ENCODE peak calls at places on chromosomes 11 and 22, in six cellular contexts. K is K562, X is A549, U is GM12878, H is HepG2, D is endothelial cell of umbilical vein. A is an unnamed sample.

GRCh38 chr11:66509131-66509561 is 1.3 kb upstream of the BBS1 start:
- DNase-seq in K (no peak), X (no peak), U (no peak), H (peak), D (no peak), A (no peak)

GRCh38 chr11:8715501-8715900 is 32.9 kb downstream of the RPL27A start:
- DNase-seq in K (no peak), X (no peak), U (no peak), H (no peak), D (no peak), A (peak)

GRCh38 chr11:97367406-97368083 is 977.7 kb downstream of the JRKL start:
- DNase-seq in K (no peak), X (no peak), U (no peak), H (no peak), D (no peak), A (no peak)

GRCh38 chr22:39013923-39014722 is at the start of gene APOBEC3C:
- DNase-seq in K (peak), X (peak), U (peak), H (peak), D (peak), A (peak)

GRCh38 chr11:50214376-50214775 is 181.7 kb downstream of the OR4C45 start:
- DNase-seq in K (no peak), X (no peak), U (no peak), H (no peak), D (no peak), A (no peak)

GRCh38 chr11:36130401-36130800 is 158.8 kb downstream of the COMMD9 start:
- DNase-seq in K (peak), X (no peak), U (no peak), H (no peak), D (no peak), A (peak)

GRCh38 chr11:108223449-108224149 is 732 bp downstream of the ATM start:
- DNase-seq in K (peak), X (no peak), U (no peak), H (no peak), D (no peak), A (peak)

GRCh38 chr11:10117709-10118341 is 176.2 kb downstream of the SBF2 start:
- DNase-seq in K (no peak), X (no peak), U (no peak), H (peak), D (peak), A (no peak)

GRCh38 chr11:62544521-62545436 is 1.8 kb downstream of the AHNAK start:
- DNase-seq in K (peak), X (peak), U (no peak), H (no peak), D (peak), A (peak)
- TF ChIP-seq MYC in K (peak), X (no peak), U (no peak), H (no peak), D (no peak), A (no peak)

GRCh38 chr11:123086315-123086714 is 24.4 kb upstream of the HSPA8 start:
- DNase-seq in K (no peak), X (no peak), U (no peak), H (no peak), D (no peak), A (no peak)

GRCh38 chr11:123084454-123084853 is 22.5 kb upstream of the HSPA8 start:
- DNase-seq in K (no peak), X (no peak), U (no peak), H (no peak), D (no peak), A (no peak)

GRCh38 chr11:123082977-123083376 is 21.0 kb upstream of the HSPA8 start:
- DNase-seq in K (no peak), X (no peak), U (no peak), H (no peak), D (no peak), A (no peak)

GRCh38 chr11:123085497-123085896 is 23.6 kb upstream of the HSPA8 start:
- DNase-seq in K (no peak), X (no peak), U (no peak), H (no peak), D (no peak), A (no peak)

GRCh38 chr11:123083623-123084029 is 21.7 kb upstream of the HSPA8 start:
- DNase-seq in K (peak), X (peak), U (no peak), H (peak), D (peak), A (peak)
- TF ChIP-seq MYC in K (no peak), X (no peak), U (no peak), H (no peak), D (no peak), A (no peak)

GRCh38 chr22:37484115-37485005 is 1.8 kb downstream of the MFNG start:
- DNase-seq in K (no peak), X (no peak), U (peak), H (no peak), D (peak), A (no peak)
- TF ChIP-seq MYC in K (no peak), X (no peak), U (peak), H (no peak), D (peak), A (no peak)

DNA sequence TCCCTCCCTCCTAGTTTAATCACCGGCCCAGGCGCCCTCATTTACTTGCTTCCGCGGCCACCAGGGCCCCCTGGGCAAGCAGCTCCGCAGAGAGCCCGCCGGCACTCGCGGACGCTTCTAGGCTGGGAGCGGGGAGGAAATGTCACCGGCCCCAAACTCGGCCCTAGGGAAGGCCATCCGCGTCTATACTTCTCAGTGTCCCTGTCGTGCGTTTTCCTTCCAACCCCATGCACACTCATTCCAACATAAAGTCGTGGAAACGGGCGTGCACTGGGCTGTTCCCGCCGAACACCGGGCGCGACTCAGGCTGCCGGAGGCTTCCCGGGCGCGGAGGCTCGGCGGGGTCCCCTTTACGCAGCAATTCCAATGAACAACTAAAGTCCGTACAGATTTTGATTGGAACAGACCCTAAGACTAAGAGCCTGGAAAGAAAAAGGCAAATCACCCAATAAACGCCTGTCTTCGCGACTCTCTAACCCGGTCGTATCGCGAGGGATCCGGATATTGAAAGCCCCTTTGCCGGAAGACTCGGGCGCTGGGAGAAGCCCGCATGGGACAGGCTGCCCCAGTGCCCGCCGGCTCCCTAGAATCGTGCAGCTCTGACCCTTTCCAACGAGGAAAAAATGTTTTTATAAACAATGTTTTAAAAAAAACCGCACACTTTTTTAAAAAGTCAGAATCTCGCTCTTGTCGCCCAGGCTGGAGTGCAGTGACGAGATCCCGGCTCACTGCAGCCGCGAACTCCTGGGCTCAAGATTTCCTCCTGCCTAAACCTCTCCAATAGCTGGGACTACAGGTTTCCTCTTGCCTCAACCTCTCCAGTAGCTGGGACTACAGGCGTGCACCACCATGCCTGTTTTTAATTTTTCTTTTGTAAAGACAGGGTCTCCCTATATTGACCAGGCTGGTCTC is 1.3 kb upstream of the BARX2 start:
- DNase-seq in K (no peak), X (peak), U (no peak), H (no peak), D (no peak), A (no peak)
- TF ChIP-seq MYC in K (no peak), X (no peak), U (no peak), H (no peak), D (no peak), A (no peak)

GRCh38 chr11:112320668-112321067 is 60.0 kb upstream of the PLET1 start:
- DNase-seq in K (peak), X (no peak), U (no peak), H (peak), D (peak), A (no peak)

GRCh38 chr11:112321521-112322172 is 61.0 kb upstream of the PLET1 start:
- DNase-seq in K (no peak), X (peak), U (peak), H (peak), D (no peak), A (peak)

GRCh38 chr11:112318661-112319060 is 58.0 kb upstream of the PLET1 start:
- DNase-seq in K (no peak), X (no peak), U (no peak), H (no peak), D (no peak), A (no peak)

GRCh38 chr11:112318193-112318592 is 57.5 kb upstream of the PLET1 start:
- DNase-seq in K (peak), X (peak), U (no peak), H (no peak), D (peak), A (no peak)

DNA sequence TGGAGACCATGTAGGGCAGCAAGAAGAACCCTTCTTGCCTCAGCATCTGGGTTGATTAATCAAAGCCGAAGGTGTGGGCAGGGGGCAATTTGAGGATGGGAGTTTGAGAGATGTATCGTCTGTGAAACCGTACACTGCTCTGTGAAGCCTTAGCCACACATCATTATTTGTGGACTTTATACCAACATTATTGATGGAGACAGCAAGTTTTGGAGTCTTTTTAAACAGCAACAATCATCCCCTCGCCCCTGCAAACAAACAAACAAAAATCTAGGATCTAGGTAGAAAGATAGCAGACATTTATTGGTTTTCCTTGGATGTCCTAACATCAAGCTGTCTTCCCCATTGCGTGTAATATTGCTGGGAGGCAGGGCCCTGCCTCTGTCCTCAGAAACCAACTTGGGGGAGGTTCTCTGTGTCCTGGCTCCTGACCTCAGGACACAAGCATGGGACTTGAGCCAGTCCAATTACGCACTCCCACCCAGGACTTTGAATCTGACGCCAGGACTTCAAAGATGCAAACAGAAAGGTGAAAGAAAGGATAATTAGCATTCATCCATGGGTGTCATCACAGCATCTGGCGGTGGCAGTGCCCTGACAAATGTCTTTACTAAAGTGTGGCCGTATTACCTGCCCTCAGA is 61.6 kb upstream of the PLET1 start:
- DNase-seq in K (no peak), X (no peak), U (no peak), H (no peak), D (no peak), A (no peak)
- TF ChIP-seq MYC in K (no peak), X (no peak), U (no peak), H (no peak), D (no peak), A (no peak)